ENCODE peak calls at places on chromosomes 2 and 18, in nine cellular contexts. N, C, Y, Q, B, A, J, X and P are unnamed samples.

GRCh38 chr2:159156834-159157233 is 129.7 kb downstream of the WDSUB1 start:
- ATAC-seq in B (no peak), C (no peak), A (no peak), N (no peak), Y (no peak), X (no peak), Q (no peak), J (no peak), P (no peak)

GRCh38 chr2:23566236-23567142 is 181.5 kb downstream of the KLHL29 start:
- ATAC-seq in N (no peak), A (peak; percentile 45), Y (peak; percentile 25), B (no peak), C (no peak), X (no peak), Q (no peak), J (no peak), P (no peak)

GRCh38 chr2:230893881-230894781 is 29.4 kb downstream of the ITM2C start:
- ATAC-seq in J (no peak), Y (no peak), B (no peak), C (no peak), N (peak; percentile 49), Q (no peak), X (no peak), A (peak; percentile 46), P (peak; percentile 71)

GRCh38 chr18:29004921-29005320 is 828.0 kb upstream of the CDH2 start:
- ATAC-seq in J (no peak), C (no peak), Q (no peak), A (no peak), B (no peak), Y (no peak), N (no peak), X (no peak), P (no peak)

GRCh38 chr18:58997811-58998337 is 133.2 kb downstream of the ZNF532 start:
- ATAC-seq in C (peak; percentile 45), J (peak; percentile 37), Y (peak; percentile 36), Q (peak; percentile 45), N (no peak), A (no peak), B (peak; percentile 24), X (peak; percentile 28), P (no peak)

GRCh38 chr2:170878505-170878904 is 50.5 kb upstream of the GORASP2 start:
- ATAC-seq in C (no peak), N (peak; percentile 53), A (peak; percentile 85), X (no peak), Y (no peak), J (no peak), Q (no peak), B (peak; percentile 34), P (peak; percentile 35)

GRCh38 chr2:79975791-79976565 is 328.6 kb downstream of the LRRTM1 start:
- ATAC-seq in X (no peak), J (no peak), Q (no peak), Y (no peak), N (no peak), A (no peak), B (no peak), C (no peak), P (no peak)

GRCh38 chr2:28287261-28287915 is 105.3 kb upstream of the FOSL2 start:
- ATAC-seq in C (no peak), B (peak; percentile 34), Y (no peak), J (no peak), N (no peak), X (no peak), Q (no peak), A (no peak), P (no peak)

GRCh38 chr2:26933638-26934334 is 36.7 kb upstream of the MAPRE3 start:
- ATAC-seq in B (no peak), Q (no peak), J (no peak), A (no peak), X (no peak), Y (no peak), N (no peak), C (no peak), P (no peak)

GRCh38 chr18:62346327-62347090 is 21.4 kb downstream of the TNFRSF11A start:
- ATAC-seq in J (no peak), B (peak; percentile 87), C (no peak), Q (no peak), N (peak; percentile 30), A (no peak), Y (no peak), X (no peak), P (peak; percentile 32)

GRCh38 chr2:3626817-3627499 is 31.0 kb upstream of the ALLC start:
- ATAC-seq in Q (no peak), Y (no peak), X (no peak), J (no peak), B (no peak), N (no peak), A (no peak), C (no peak), P (no peak)